ENCODE peak calls at places on chromosome 16, in seven cellular contexts. C, V, U, N, B, I and Y are unnamed samples.

GRCh38 chr16:74718741-74719610 is 18.3 kb upstream of the MLKL start:
- DNase-seq in I (no peak), U (no peak), V (no peak), N (no peak), B (no peak), C (no peak), Y (no peak)

GRCh38 chr16:51429041-51429440 is 278.0 kb upstream of the SALL1 start:
- DNase-seq in C (no peak), B (no peak), U (no peak), I (no peak), V (no peak), N (no peak), Y (no peak)

GRCh38 chr16:72357860-72358259 is 185.9 kb upstream of the PMFBP1 start:
- DNase-seq in V (no peak), U (no peak), C (no peak), N (no peak), B (no peak), I (no peak), Y (no peak)

GRCh38 chr16:83682858-83683235 is 124.9 kb upstream of the HSBP1 start:
- DNase-seq in B (no peak), N (no peak), I (no peak), C (no peak), U (no peak), V (no peak), Y (no peak)

GRCh38 chr16:12260647-12261262 is 284.2 kb downstream of the SNX29 start:
- DNase-seq in U (no peak), N (no peak), C (peak), V (no peak), I (peak), B (no peak), Y (no peak)

GRCh38 chr16:84031556-84031955 is 11.0 kb downstream of the SLC38A8 start:
- DNase-seq in V (no peak), C (no peak), B (no peak), U (no peak), N (no peak), I (no peak), Y (no peak)

GRCh38 chr16:87371261-87371866 is 12.2 kb downstream of the FBXO31 start:
- DNase-seq in B (no peak), I (no peak), U (no peak), N (no peak), V (no peak), C (no peak), Y (no peak)

GRCh38 chr16:47488051-47488450 is 26.9 kb downstream of the PHKB start:
- DNase-seq in V (no peak), N (no peak), C (no peak), B (no peak), U (no peak), I (no peak), Y (no peak)

GRCh38 chr16:29926675-29927522 is 873 bp upstream of the KCTD13 start:
- DNase-seq in V (no peak), I (no peak), U (peak), C (peak), N (peak), B (no peak), Y (no peak)

GRCh38 chr16:65672960-65673359 is 551.1 kb upstream of the CDH11 start:
- DNase-seq in B (no peak), N (no peak), C (no peak), I (no peak), V (no peak), U (peak), Y (no peak)